ENCODE peak calls at places on chromosomes 4 and X, in eight cellular contexts. I is gastrocnemius medialis, K is fibroblast of lung, E is HL-60, D is A549, P is uterus, O is body of pancreas, U is IMR-90. S is an unnamed sample.

GRCh38 chr4:105875233-105875632 is 20.0 kb upstream of the NPNT start:
- DNase-seq in I (no peak), K (no peak), E (no peak), D (no peak), P (no peak), O (no peak), U (no peak), S (no peak)

GRCh38 chr4:35175894-35176293 is 1068.4 kb downstream of the ARAP2 start:
- DNase-seq in I (no peak), K (no peak), E (no peak), D (no peak), P (no peak), O (no peak), U (no peak), S (no peak)

GRCh38 chr4:3512719-3513118 is 19.5 kb downstream of the LRPAP1 start:
- DNase-seq in I (no peak), K (no peak), E (no peak), D (no peak), P (no peak), O (no peak), U (no peak), S (no peak)

GRCh38 chr4:60128916-60129315 is 1071.2 kb upstream of the ADGRL3 start:
- DNase-seq in I (no peak), K (peak), E (no peak), D (no peak), P (no peak), O (no peak), U (no peak), S (no peak)

GRCh38 chr4:38078590-38079381 is 118.6 kb downstream of the PTTG2 start:
- DNase-seq in I (no peak), K (peak), E (peak), D (peak), P (no peak), O (no peak), U (peak), S (no peak)

GRCh38 chr4:54971474-54971950 is 153.9 kb downstream of the KDR start:
- DNase-seq in I (no peak), K (peak), E (peak), D (peak), P (peak), O (no peak), U (peak), S (no peak)

GRCh38 chr4:48262926-48263325 is 6.7 kb downstream of the TEC start:
- DNase-seq in I (peak), K (peak), E (peak), D (no peak), P (no peak), O (no peak), U (peak), S (no peak)

GRCh38 chr4:185634066-185634652 is 98.9 kb upstream of the PDLIM3 start:
- DNase-seq in I (no peak), K (no peak), E (no peak), D (peak), P (no peak), O (no peak), U (peak), S (no peak)

GRCh38 chr4:149645790-149646189 is 169.9 kb downstream of the IQCM start:
- DNase-seq in I (no peak), K (no peak), E (no peak), D (no peak), P (no peak), O (no peak), U (no peak), S (no peak)

GRCh38 chr4:26862381-26862915 is 1.8 kb downstream of the STIM2 start:
- DNase-seq in I (no peak), K (no peak), E (no peak), D (no peak), P (no peak), O (no peak), U (no peak), S (no peak)

GRCh38 chr4:1763550-1764080 is 29.5 kb upstream of the FGFR3 start:
- DNase-seq in I (no peak), K (peak), E (peak), D (no peak), P (peak), O (peak), U (peak), S (no peak)

GRCh38 chr4:36399762-36400353 is 118.4 kb downstream of the DTHD1 start:
- DNase-seq in I (no peak), K (peak), E (peak), D (peak), P (no peak), O (peak), U (no peak), S (peak)

GRCh38 chr4:66178901-66179300 is 508.6 kb upstream of the EPHA5 start:
- DNase-seq in I (no peak), K (peak), E (no peak), D (peak), P (no peak), O (no peak), U (no peak), S (no peak)

GRCh38 chrX:69124108-69124507 is 41.1 kb downstream of the PJA1 start:
- DNase-seq in I (no peak), K (peak), E (no peak), D (no peak), P (no peak), O (no peak), U (peak), S (no peak)

GRCh38 chrX:69119122-69119521 is 46.1 kb downstream of the PJA1 start:
- DNase-seq in I (no peak), K (no peak), E (no peak), D (no peak), P (no peak), O (no peak), U (no peak), S (no peak)

GRCh38 chrX:69120476-69120875 is 44.8 kb downstream of the PJA1 start:
- DNase-seq in I (no peak), K (no peak), E (no peak), D (no peak), P (no peak), O (no peak), U (no peak), S (no peak)

GRCh38 chrX:69123481-69123880 is 41.8 kb downstream of the PJA1 start:
- DNase-seq in I (no peak), K (no peak), E (no peak), D (no peak), P (no peak), O (peak), U (no peak), S (no peak)

DNA sequence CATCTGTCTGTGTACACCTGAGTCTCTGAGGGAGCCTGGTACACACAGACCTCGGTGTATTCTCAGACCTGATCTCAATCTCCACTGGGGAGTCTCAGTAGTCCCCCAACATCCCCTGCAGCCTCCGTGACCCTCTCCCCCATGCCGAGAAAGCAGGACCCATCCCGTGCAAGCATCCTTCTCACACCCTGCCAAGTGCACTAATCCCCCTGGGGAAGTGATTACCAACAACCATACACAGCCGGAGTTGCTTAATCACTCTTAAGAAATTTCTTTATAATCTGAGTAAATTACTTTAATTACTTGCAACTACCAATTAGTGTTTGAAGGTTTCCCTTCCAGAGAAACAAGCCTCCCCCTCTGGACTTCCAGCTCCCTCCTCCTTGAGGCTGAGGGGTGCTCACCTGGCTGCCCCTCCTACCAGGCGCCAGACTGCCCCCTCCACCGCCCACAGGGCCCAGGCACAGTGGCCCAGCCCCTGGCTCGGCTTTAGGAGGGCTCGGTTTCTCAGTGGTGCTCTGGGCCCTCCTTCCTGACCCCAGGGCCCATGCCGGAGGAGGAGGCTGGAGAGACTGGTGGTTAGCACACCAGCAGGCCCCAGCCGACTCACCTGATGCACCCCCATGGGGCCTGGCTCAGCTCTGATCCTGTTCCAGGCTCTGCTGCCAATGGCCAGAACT is 43.8 kb downstream of the PJA1 start:
- DNase-seq in I (no peak), K (no peak), E (no peak), D (no peak), P (no peak), O (no peak), U (no peak), S (no peak)
- H3K4me3 ChIP-seq in I (no peak), K (no peak), E (no peak), D (no peak), P (no peak), O (no peak), U (no peak), S (no peak)

DNA sequence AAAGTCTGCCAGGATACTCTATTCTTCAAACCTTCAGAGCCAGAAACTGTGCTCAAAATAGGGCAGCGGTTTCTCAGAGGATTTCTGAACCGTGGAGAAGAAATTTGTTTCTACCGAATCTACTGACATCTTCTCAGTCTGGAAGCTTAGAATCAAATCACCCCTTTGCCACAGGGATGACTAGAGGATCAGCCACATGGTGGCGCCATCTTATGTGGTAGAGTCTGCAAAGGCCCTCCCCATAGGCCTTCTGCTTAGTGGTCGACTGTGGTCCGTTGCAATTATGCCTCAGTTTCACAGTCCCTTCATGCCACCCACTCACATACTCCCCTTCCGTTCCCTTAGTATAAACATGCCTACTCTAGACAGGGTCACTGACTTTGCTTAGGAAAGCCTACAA is 680.7 kb upstream of the SPANXN1 start:
- DNase-seq in I (no peak), K (no peak), E (no peak), D (no peak), P (no peak), O (no peak), U (no peak), S (no peak)
- H3K27ac ChIP-seq in I (no peak), K (no peak), E (no peak), D (no peak), P (no peak), O (no peak), U (no peak), S (no peak)

GRCh38 chrX:10882484-10882883 is 228.6 kb upstream of the HCCS start:
- DNase-seq in I (no peak), K (no peak), E (no peak), D (no peak), P (no peak), O (no peak), U (no peak), S (no peak)

GRCh38 chrX:10884246-10884645 is 226.9 kb upstream of the HCCS start:
- DNase-seq in I (no peak), K (no peak), E (no peak), D (no peak), P (no peak), O (no peak), U (peak), S (no peak)
- TF ChIP-seq CTCF in I (no peak), K (no peak), E (no peak), D (no peak), P (no peak), O (no peak), U (no peak), S (no peak)

GRCh38 chrX:49951524-49952193 is 29.3 kb downstream of the CLCN5 start:
- DNase-seq in I (no peak), K (peak), E (no peak), D (no peak), P (no peak), O (no peak), U (no peak), S (no peak)
- H3K4me3 ChIP-seq in I (no peak), K (no peak), E (no peak), D (no peak), P (no peak), O (no peak), U (no peak), S (no peak)

DNA sequence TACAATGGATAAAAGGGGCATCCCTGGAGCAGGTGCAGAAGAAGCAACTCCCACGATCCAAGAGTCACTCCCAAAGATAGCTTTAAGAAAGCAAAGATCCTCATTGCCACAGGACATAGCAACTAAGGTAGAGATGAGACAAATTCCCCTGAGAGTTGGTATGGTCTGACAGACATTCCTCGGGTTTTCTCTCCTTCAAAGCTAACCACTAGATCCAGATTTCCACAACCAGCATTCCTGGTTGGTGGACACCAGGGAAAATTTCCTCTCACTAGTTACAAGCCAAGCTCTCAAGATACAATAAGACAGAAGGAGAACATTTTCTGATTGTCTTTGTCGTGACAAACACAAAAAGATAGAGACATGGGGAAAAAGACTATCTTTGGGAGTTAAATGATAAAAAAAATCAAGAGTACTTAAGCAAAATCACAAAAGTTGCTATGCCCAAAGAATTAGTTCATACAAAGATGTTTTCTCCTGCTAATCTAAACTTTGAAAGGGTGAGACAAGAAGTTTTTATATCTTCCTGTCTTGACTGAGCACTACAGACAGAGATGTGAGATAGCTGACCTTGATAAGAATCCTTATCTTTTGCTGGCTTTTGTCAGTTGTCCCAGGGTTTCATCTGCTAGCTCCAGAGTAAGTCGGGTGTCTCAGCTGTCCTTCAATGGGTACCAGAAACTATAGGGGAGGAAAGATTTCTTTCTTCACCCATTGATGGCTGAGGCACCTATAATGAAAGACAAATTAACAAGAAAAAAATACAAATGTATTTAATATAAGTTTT is 200.5 kb downstream of the CENPC start:
- DNase-seq in I (no peak), K (no peak), E (no peak), D (no peak), P (no peak), O (no peak), U (no peak), S (no peak)
- H3K27ac ChIP-seq in I (no peak), K (no peak), E (no peak), D (no peak), P (no peak), O (no peak), U (no peak), S (no peak)

DNA sequence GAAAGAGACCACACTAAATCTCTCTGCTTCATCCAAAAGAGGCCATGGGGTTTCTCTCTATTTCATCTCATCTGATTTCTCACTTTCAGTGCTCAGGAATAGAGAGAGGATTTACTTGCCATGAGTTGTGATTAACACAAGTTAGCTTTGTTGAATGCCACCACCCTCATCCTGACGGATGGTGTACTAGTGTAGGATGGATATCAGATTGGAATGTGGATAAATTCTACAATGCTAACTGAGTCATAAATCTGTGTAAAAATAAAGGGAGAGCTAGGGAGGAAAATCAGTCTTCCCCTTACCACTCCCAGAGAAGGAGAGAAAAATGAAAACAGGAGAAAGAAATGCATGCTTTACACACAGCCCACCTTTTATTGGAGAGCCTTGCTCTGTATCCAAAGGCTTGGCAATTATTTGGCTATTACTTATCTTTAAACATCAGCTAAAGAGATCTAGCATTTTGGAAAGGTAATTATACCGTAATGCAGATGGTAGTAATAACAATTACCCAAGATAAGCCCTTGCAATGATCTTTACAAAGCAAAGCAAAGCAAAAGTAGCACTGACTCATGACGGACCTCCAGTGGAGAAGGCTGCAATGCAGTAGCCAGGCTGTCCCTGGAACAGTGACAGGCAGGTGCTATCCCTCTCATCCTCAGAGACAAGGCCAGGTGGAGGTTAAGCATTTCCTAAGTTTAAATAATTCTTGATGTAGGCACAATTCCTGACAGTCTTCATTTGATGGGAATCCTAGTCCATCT is 306.3 kb upstream of the PPARGC1A start:
- DNase-seq in I (no peak), K (peak), E (no peak), D (no peak), P (no peak), O (no peak), U (peak), S (no peak)
- TF ChIP-seq CTCF in I (peak), K (peak), E (no peak), D (no peak), P (no peak), O (no peak), U (no peak), S (no peak)

DNA sequence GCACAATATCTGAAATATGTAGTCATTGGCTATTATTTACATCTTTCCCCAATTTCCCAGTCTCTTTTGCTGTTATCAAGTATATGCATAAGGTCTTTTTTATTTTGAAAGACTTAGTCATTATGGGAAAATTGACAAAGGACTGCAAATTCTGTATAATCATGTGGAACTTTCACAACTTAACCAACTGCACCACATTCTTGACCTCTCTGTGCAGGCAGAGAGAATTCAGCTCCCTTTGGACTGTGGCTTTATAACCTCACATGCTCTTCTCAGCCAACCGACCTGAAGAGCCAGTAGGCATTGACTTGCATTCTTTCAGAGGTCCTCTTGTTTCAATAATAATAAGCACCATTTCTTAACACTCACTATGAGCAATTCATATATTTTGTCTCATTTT is 66.9 kb downstream of the ANXA3 start:
- DNase-seq in I (no peak), K (no peak), E (no peak), D (no peak), P (no peak), O (no peak), U (peak), S (no peak)
- H3K4me3 ChIP-seq in I (no peak), K (no peak), E (no peak), D (no peak), P (no peak), O (no peak), U (no peak), S (no peak)

GRCh38 chrX:136121788-136122187 is 25.5 kb upstream of the FHL1 start:
- DNase-seq in I (no peak), K (peak), E (no peak), D (no peak), P (no peak), O (no peak), U (no peak), S (no peak)
- H3K27ac ChIP-seq in I (no peak), K (no peak), E (no peak), D (no peak), P (peak), O (no peak), U (no peak), S (no peak)